ENCODE peak calls at places on chromosomes 11 and 22, in six cellular contexts. H is GM12892, R is H1, X is HepG2, P is K562, M is GM12878. Y is an unnamed sample.

GRCh38 chr11:123473941-123474668 is 44.0 kb downstream of the GRAMD1B start:
- DNase-seq in M (no peak), P (no peak), X (no peak), H (no peak), R (no peak), Y (no peak)

GRCh38 chr11:41878158-41878557 is 418.7 kb upstream of the LRRC4C start:
- DNase-seq in X (no peak), M (no peak), P (no peak), H (no peak), R (no peak), Y (no peak)

GRCh38 chr11:19727246-19727645 is 14.6 kb downstream of the NAV2 start:
- DNase-seq in X (no peak), H (no peak), M (no peak), P (no peak), R (no peak), Y (no peak)

GRCh38 chr11:2526808-2527381 is 82.1 kb downstream of the KCNQ1 start:
- DNase-seq in P (peak), X (no peak), M (no peak), H (peak), R (no peak), Y (peak)

GRCh38 chr11:106950067-106950491 is 68.2 kb downstream of the GUCY1A2 start:
- DNase-seq in H (no peak), M (no peak), P (no peak), R (no peak), X (no peak), Y (no peak)

GRCh38 chr22:29194269-29194668 is 11.4 kb upstream of the EMID1 start:
- DNase-seq in R (no peak), M (no peak), P (peak), X (no peak), H (no peak), Y (no peak)

GRCh38 chr11:123654566-123655081 is at the start of gene SCN3B:
- DNase-seq in H (peak), P (peak), X (peak), R (no peak), M (no peak), Y (peak)

GRCh38 chr22:29998627-29999026 is 81.6 kb upstream of the HORMAD2 start:
- DNase-seq in X (no peak), R (no peak), H (no peak), P (peak), M (no peak), Y (no peak)

GRCh38 chr11:55791606-55792005 is 3.8 kb upstream of the OR5D14 start:
- DNase-seq in X (no peak), H (no peak), R (no peak), M (no peak), P (no peak), Y (no peak)

GRCh38 chr22:39214383-39215069 is 30.3 kb downstream of the PDGFB start:
- DNase-seq in H (no peak), M (no peak), P (no peak), R (peak), X (peak), Y (no peak)

GRCh38 chr11:296976-297665 is 2.2 kb downstream of the IFITM5 start:
- DNase-seq in H (no peak), X (no peak), M (no peak), P (no peak), R (no peak), Y (no peak)

GRCh38 chr22:30245985-30246901 is at the start of gene LIF:
- DNase-seq in R (no peak), X (no peak), M (no peak), P (peak), H (peak), Y (peak)

GRCh38 chr22:25210831-25211230 is 8.6 kb upstream of the CRYBB2 start:
- DNase-seq in H (no peak), P (no peak), X (no peak), M (no peak), R (no peak), Y (no peak)

GRCh38 chr11:75872887-75873416 is 57.9 kb downstream of the UVRAG start:
- DNase-seq in H (no peak), M (no peak), X (no peak), R (no peak), P (no peak), Y (no peak)

GRCh38 chr11:2750601-2751522 is 51.1 kb upstream of the KCNQ1OT1 start:
- DNase-seq in R (no peak), M (no peak), X (no peak), P (no peak), H (no peak), Y (no peak)

GRCh38 chr11:86251285-86251830 is 6.8 kb downstream of the EED start:
- DNase-seq in P (no peak), X (no peak), H (no peak), M (no peak), R (no peak), Y (no peak)

GRCh38 chr22:47200273-47201051 is 438.0 kb downstream of the TBC1D22A start:
- DNase-seq in H (no peak), X (no peak), R (no peak), P (no peak), M (no peak), Y (no peak)

GRCh38 chr22:32745251-32745995 is 56.1 kb upstream of the TIMP3 start:
- DNase-seq in M (no peak), X (no peak), P (no peak), R (peak), H (no peak), Y (no peak)

GRCh38 chr11:114399903-114400221 is 449 bp downstream of the C11orf71 start:
- DNase-seq in H (no peak), R (no peak), M (peak), P (no peak), X (peak), Y (no peak)

GRCh38 chr22:38398609-38399401 is 56.2 kb downstream of the KCNJ4 start:
- DNase-seq in M (no peak), P (peak), H (peak), R (peak), X (peak), Y (peak)

GRCh38 chr11:76166314-76166713 is 40.0 kb downstream of the WNT11 start:
- DNase-seq in R (no peak), X (no peak), H (no peak), M (peak), P (no peak), Y (no peak)

GRCh38 chr22:42646569-42647525 is 2.3 kb downstream of the CYB5R3 start:
- DNase-seq in P (peak), R (no peak), M (no peak), H (no peak), X (no peak), Y (peak)

GRCh38 chr11:99327527-99327926 is 306.8 kb downstream of the CNTN5 start:
- DNase-seq in R (no peak), H (no peak), X (no peak), M (no peak), P (no peak), Y (no peak)

GRCh38 chr22:47629273-47629711 is 866.8 kb downstream of the TBC1D22A start:
- DNase-seq in P (no peak), X (no peak), H (no peak), R (no peak), M (no peak), Y (no peak)

GRCh38 chr11:107830915-107831540 is 27.6 kb downstream of the SLC35F2 start:
- DNase-seq in H (no peak), P (no peak), X (no peak), R (no peak), M (no peak), Y (no peak)

GRCh38 chr22:43148581-43148980 is 2.8 kb upstream of the TSPO start:
- DNase-seq in P (no peak), H (no peak), R (no peak), M (no peak), X (no peak), Y (no peak)

GRCh38 chr11:5196731-5197130 is 3.8 kb downstream of the OR51V1 start:
- DNase-seq in H (no peak), P (no peak), X (no peak), R (no peak), M (no peak), Y (no peak)

GRCh38 chr22:25148149-25148691 is 51.4 kb upstream of the CRYBB3 start:
- DNase-seq in X (no peak), P (peak), H (no peak), M (no peak), R (no peak), Y (no peak)

GRCh38 chr11:60197442-60197841 is 14.6 kb upstream of the MS4A6A start:
- DNase-seq in P (no peak), X (no peak), H (no peak), M (no peak), R (no peak), Y (no peak)

GRCh38 chr11:60195923-60196368 is 13.1 kb upstream of the MS4A6A start:
- DNase-seq in R (no peak), P (no peak), X (no peak), H (no peak), M (peak), Y (no peak)

GRCh38 chr11:60194511-60194910 is 11.6 kb upstream of the MS4A6A start:
- DNase-seq in H (no peak), R (no peak), P (no peak), X (no peak), M (no peak), Y (no peak)

GRCh38 chr11:60193687-60194433 is 11.0 kb upstream of the MS4A6A start:
- DNase-seq in H (no peak), M (peak), X (peak), R (peak), P (peak), Y (no peak)
- TF ChIP-seq POLR2A in H (no peak), M (no peak), X (no peak), R (no peak), P (no peak), Y (no peak)

DNA sequence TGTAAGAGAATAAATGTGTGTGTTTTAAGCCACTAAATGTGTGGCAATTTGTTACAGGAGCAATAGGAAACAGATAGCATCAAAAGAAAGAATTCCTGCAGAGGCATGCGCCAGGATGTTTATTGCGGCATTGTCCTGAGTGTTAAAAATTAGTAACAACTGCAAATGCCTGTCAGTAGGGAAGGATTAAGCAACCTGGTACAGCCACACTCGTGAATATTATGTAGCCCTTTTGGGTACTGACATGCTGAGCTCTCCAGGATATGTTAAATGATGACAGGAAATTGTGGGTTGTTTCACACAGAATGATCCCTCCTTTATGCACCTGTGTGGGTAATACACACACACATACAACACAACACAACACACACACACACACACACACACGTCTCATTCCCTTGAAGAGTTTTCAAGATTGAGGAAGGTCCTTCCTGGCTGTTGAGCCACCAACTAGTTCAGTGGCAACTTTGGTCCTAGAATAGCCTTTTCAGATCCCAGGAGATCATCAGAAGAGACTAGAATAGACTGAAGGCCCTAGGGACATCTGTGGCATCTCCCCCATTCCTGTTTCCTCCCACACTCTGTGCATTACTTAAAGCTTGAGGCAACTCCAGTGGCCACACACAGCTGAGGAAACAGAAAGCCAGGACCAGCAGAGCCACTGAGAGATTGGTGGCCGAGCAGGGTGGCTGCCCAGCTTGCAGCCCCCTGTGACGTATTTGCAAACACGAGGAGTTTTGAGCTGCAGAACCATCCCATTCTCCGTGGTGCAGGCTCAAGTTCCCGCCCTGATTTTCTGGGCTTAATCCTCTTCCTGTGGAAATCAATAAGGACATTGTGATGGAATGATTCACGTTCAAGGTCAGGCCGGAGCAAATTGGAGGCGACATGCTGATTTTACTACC is 69.4 kb upstream of the MYOD1 start:
- DNase-seq in X (peak), M (no peak), H (no peak), R (no peak), P (peak), Y (no peak)
- TF ChIP-seq TAF1 in X (no peak), M (no peak), H (no peak), R (no peak), P (no peak), Y (no peak)

GRCh38 chr22:23521442-23522113 is 58.5 kb downstream of the IGLL1 start:
- DNase-seq in X (peak), H (peak), M (peak), P (peak), R (peak), Y (peak)
- TF ChIP-seq POLR2A in X (peak), H (no peak), M (no peak), P (peak), R (no peak), Y (no peak)

DNA sequence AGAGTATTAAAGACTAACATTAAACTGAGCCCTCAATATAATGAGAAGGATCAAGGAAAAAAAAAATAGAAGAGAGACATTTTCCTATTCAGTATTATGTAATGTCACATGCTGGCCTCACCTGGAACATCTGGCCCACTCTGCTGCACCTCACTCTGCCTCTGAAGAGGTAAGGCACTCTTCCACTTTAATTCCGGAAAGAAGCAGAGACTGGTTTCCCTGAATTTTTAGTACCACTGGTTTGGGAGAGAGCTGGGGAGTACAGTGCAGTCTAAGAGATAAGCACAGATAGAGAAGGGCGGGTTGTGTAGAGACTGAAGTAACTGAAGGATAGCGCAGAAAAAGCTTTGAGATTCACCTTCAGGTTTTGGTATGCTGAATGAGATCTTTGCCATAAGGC is 178.7 kb downstream of the SOX6 start:
- DNase-seq in R (no peak), M (no peak), X (no peak), H (no peak), P (no peak), Y (no peak)
- TF ChIP-seq TAF1 in R (no peak), M (no peak), X (no peak), H (no peak), P (no peak), Y (no peak)

GRCh38 chr11:67506426-67507032 is 1.4 kb upstream of the PITPNM1 start:
- DNase-seq in P (no peak), R (no peak), M (no peak), X (no peak), H (no peak), Y (no peak)

GRCh38 chr11:67508486-67509121 is 642 bp upstream of the CDK2AP2 start:
- DNase-seq in M (peak), H (peak), X (peak), R (peak), P (peak), Y (peak)

GRCh38 chr11:67507242-67507890 is 596 bp downstream of the CDK2AP2 start:
- DNase-seq in M (no peak), H (no peak), P (peak), R (peak), X (no peak), Y (no peak)

GRCh38 chr11:67510023-67510345 is 2.0 kb upstream of the CDK2AP2 start:
- DNase-seq in H (no peak), R (no peak), P (no peak), X (no peak), M (no peak), Y (no peak)

GRCh38 chr11:67507891-67508485 is at the start of gene CDK2AP2:
- DNase-seq in R (peak), X (peak), H (peak), M (peak), P (peak), Y (peak)
- TF ChIP-seq POLR2A in R (peak), X (no peak), H (peak), M (peak), P (peak), Y (peak)

GRCh38 chr11:112294688-112295340 is 34.2 kb upstream of the PLET1 start:
- DNase-seq in P (no peak), M (no peak), H (no peak), X (no peak), R (no peak), Y (no peak)

GRCh38 chr11:112300094-112300786 is 39.6 kb upstream of the PLET1 start:
- DNase-seq in P (no peak), R (no peak), X (no peak), H (no peak), M (no peak), Y (no peak)

GRCh38 chr11:112296044-112296443 is 35.4 kb upstream of the PLET1 start:
- DNase-seq in H (no peak), X (no peak), P (no peak), M (no peak), R (no peak), Y (no peak)

GRCh38 chr11:112298535-112298934 is 37.9 kb upstream of the PLET1 start:
- DNase-seq in R (no peak), P (no peak), H (no peak), M (no peak), X (no peak), Y (no peak)

GRCh38 chr11:112297248-112297866 is 36.7 kb upstream of the PLET1 start:
- DNase-seq in X (no peak), M (no peak), R (no peak), P (no peak), H (no peak), Y (no peak)
- TF ChIP-seq TAF1 in X (no peak), M (no peak), R (no peak), P (no peak), H (no peak), Y (no peak)

GRCh38 chr11:6321356-6321755 is 1.1 kb upstream of the CAVIN3 start:
- DNase-seq in H (no peak), P (no peak), R (no peak), X (no peak), M (no peak), Y (no peak)

GRCh38 chr11:6320411-6321207 is at the start of gene CAVIN3:
- DNase-seq in M (peak), P (no peak), X (no peak), R (no peak), H (peak), Y (peak)

GRCh38 chr11:6319879-6320410 is 356 bp downstream of the CAVIN3 start:
- DNase-seq in P (peak), H (peak), X (no peak), M (no peak), R (no peak), Y (peak)

GRCh38 chr11:6321961-6322362 is 1.7 kb upstream of the CAVIN3 start:
- DNase-seq in M (no peak), P (no peak), H (no peak), X (no peak), R (no peak), Y (no peak)

DNA sequence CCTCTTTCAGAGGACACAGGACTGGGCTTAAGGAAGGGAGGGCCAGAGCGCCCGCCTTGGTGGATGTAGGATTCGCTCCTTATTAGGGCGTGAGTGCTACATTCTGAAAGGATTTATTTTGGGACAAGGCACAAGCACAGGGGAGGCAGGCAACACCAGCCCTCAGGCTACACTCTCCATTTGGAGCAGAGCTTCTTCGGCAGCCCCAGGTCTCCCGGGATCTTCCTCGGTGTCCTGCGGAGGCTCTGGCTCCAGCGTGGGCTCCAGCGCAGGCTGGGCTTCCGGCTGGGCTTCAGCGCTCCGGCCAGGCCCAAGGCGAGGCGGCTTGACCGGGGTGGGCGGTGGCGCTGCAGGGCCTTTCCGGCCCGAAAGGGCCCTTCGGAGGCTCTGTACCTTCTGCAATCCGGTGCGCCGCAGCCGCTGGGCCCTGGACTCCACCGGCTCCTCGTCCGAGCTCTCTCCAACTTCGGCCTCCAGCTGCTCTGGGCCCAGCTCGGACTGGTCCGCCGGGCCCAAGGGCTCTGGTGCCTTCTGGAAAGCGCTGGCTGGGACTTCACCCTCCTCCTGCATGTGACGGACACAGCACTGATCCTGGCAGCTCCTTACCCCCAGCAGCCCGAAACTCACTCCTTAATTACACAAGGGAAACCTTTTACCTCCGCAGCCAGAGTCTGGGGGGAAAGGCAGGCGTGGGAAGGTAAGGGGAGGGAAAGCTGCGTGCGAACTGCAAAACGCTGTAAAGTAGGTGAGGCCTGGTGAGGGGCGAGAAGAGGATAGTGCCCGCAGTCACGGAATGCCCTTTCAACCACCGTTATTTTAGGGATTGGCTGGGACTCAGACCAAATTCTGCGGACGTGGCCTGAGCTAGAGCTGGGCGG is 1.1 kb downstream of the CAVIN3 start:
- DNase-seq in P (no peak), M (no peak), X (no peak), R (no peak), H (no peak), Y (no peak)
- TF ChIP-seq POLR2A in P (no peak), M (no peak), X (no peak), R (peak), H (no peak), Y (no peak)

DNA sequence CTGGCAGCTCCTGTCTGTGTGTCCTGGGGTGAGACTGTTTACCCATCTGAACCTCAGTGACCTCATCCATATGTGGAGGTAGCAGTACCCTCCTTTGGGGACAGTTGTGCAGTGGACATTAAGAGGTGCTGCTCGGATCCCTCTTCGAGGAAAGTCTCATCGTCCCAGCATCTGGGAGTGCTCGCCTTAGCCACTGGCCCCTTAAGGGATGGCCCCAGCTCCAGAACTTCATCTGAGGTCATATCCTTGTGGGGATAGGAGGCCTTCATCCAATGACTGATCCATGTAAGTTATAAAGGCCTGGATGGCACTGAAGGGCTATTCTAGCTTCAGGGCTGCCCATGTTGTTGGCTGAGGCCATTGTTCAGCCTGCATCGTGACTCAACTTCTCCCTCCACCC is 538.1 kb downstream of the MIAT start:
- DNase-seq in H (no peak), R (no peak), M (no peak), X (no peak), P (no peak), Y (no peak)
- TF ChIP-seq TAF1 in H (no peak), R (no peak), M (no peak), X (no peak), P (no peak), Y (no peak)